ENCODE peak calls at places on chromosomes 1 and 21, in five cellular contexts. C, P, Y, J and G are unnamed samples.
A peak's percentile ranks its signal among the peaks of the same experiment; 100 is the strongest.

GRCh38 chr21:38263493-38263892 is 6.7 kb downstream of the KCNJ15 start:
- DNase-seq in C (no peak), P (no peak), Y (no peak), J (peak; percentile 18), G (no peak)

GRCh38 chr1:115718011-115718754 is 50.3 kb downstream of the CASQ2 start:
- DNase-seq in C (no peak), P (no peak), Y (no peak), J (no peak), G (no peak)

GRCh38 chr21:29230541-29231275 is 68.0 kb upstream of the BACH1 start:
- DNase-seq in C (no peak), P (no peak), Y (no peak), J (no peak), G (no peak)

GRCh38 chr1:198669023-198669698 is 30.3 kb downstream of the PTPRC start:
- DNase-seq in C (peak; percentile 29), P (no peak), Y (peak; percentile 76), J (peak; percentile 95), G (no peak)

GRCh38 chr1:172833956-172834355 is 175.1 kb downstream of the FASLG start:
- DNase-seq in C (no peak), P (no peak), Y (no peak), J (no peak), G (no peak)

GRCh38 chr1:92899780-92900179 is 61.5 kb downstream of the DIPK1A start:
- DNase-seq in C (no peak), P (no peak), Y (no peak), J (no peak), G (no peak)

GRCh38 chr1:86705633-86705985 is 1.2 kb downstream of the SH3GLB1 start:
- DNase-seq in C (no peak), P (no peak), Y (no peak), J (no peak), G (no peak)

GRCh38 chr1:184191181-184191601 is 139.7 kb downstream of the TSEN15 start:
- DNase-seq in C (no peak), P (peak; percentile 69), Y (no peak), J (no peak), G (no peak)

GRCh38 chr1:205580923-205581180 is 51.0 kb downstream of the ELK4 start:
- DNase-seq in C (no peak), P (no peak), Y (no peak), J (no peak), G (no peak)

GRCh38 chr1:210792703-210793102 is 341.2 kb downstream of the KCNH1 start:
- DNase-seq in C (no peak), P (no peak), Y (no peak), J (peak; percentile 83), G (no peak)

GRCh38 chr1:25641329-25641725 is 24.7 kb downstream of the MAN1C1 start:
- DNase-seq in C (no peak), P (no peak), Y (no peak), J (no peak), G (no peak)

GRCh38 chr1:157101196-157101595 is 1.6 kb upstream of the ETV3L start:
- DNase-seq in C (no peak), P (no peak), Y (no peak), J (no peak), G (no peak)

GRCh38 chr1:64043976-64044375 is 159.4 kb upstream of the UBE2U start:
- DNase-seq in C (no peak), P (no peak), Y (no peak), J (peak; percentile 84), G (no peak)

GRCh38 chr1:34928865-34929496 is 469 bp downstream of the DLGAP3 start:
- DNase-seq in C (peak; percentile 57), P (no peak), Y (no peak), J (no peak), G (no peak)

GRCh38 chr1:37561794-37562132 is 5.0 kb downstream of the DNALI1 start:
- DNase-seq in C (peak; percentile 57), P (no peak), Y (peak; percentile 55), J (peak; percentile 52), G (no peak)

GRCh38 chr1:9437931-9438330 is 101.3 kb upstream of the SLC25A33 start:
- DNase-seq in C (no peak), P (peak; percentile 65), Y (no peak), J (no peak), G (no peak)

GRCh38 chr1:64984737-64985136 is 18.4 kb upstream of the JAK1 start:
- DNase-seq in C (no peak), P (no peak), Y (no peak), J (no peak), G (no peak)

GRCh38 chr1:172343246-172344099 is 77.0 kb upstream of the C1orf105 start:
- DNase-seq in C (no peak), P (no peak), Y (no peak), J (peak; percentile 77), G (no peak)

GRCh38 chr1:180254854-180255253 is 24.8 kb downstream of the LHX4 start:
- DNase-seq in C (no peak), P (no peak), Y (no peak), J (no peak), G (no peak)

GRCh38 chr1:198246331-198246730 is 89.5 kb downstream of the NEK7 start:
- DNase-seq in C (no peak), P (no peak), Y (no peak), J (no peak), G (no peak)

GRCh38 chr1:93662481-93663190 is 19.0 kb downstream of the BCAR3 start:
- DNase-seq in C (no peak), P (no peak), Y (no peak), J (no peak), G (no peak)

GRCh38 chr1:245873883-245874671 is 633.0 kb downstream of the SMYD3 start:
- DNase-seq in C (no peak), P (no peak), Y (no peak), J (no peak), G (no peak)

GRCh38 chr1:185996211-185996610 is 262.0 kb downstream of the HMCN1 start:
- DNase-seq in C (no peak), P (peak; percentile 55), Y (no peak), J (peak; percentile 84), G (no peak)

GRCh38 chr1:116044071-116044470 is 67.1 kb upstream of the MAB21L3 start:
- DNase-seq in C (no peak), P (no peak), Y (no peak), J (no peak), G (no peak)

GRCh38 chr1:168556647-168557046 is 12.8 kb upstream of the XCL2 start:
- DNase-seq in C (no peak), P (no peak), Y (no peak), J (no peak), G (no peak)

GRCh38 chr1:58251415-58252073 is 295.0 kb downstream of the OMA1 start:
- DNase-seq in C (no peak), P (no peak), Y (no peak), J (peak; percentile 15), G (no peak)

GRCh38 chr1:183567584-183567983 is 22.7 kb downstream of the NCF2 start:
- DNase-seq in C (peak; percentile 44), P (peak; percentile 64), Y (no peak), J (peak; percentile 72), G (no peak)

GRCh38 chr1:67599085-67599484 is 85.9 kb upstream of the GADD45A start:
- DNase-seq in C (no peak), P (no peak), Y (no peak), J (no peak), G (no peak)

GRCh38 chr21:34614443-34614692 is 545 bp downstream of the RCAN1 start:
- DNase-seq in C (no peak), P (no peak), Y (no peak), J (no peak), G (no peak)

GRCh38 chr1:169712309-169712631 is 850 bp upstream of the SELL start:
- DNase-seq in C (no peak), P (no peak), Y (no peak), J (no peak), G (no peak)

GRCh38 chr1:156551866-156552265 is 20.5 kb downstream of the IQGAP3 start:
- DNase-seq in C (no peak), P (no peak), Y (no peak), J (peak; percentile 88), G (no peak)

GRCh38 chr1:205088341-205088740 is 4.1 kb upstream of the TMEM81 start:
- DNase-seq in C (no peak), P (no peak), Y (no peak), J (no peak), G (no peak)

GRCh38 chr1:12620142-12620865 is 2.3 kb upstream of the DHRS3 start:
- DNase-seq in C (no peak), P (no peak), Y (no peak), J (peak; percentile 65), G (no peak)

GRCh38 chr1:111227875-111228747 is 598 bp downstream of the CHI3L2 start:
- DNase-seq in C (no peak), P (peak; percentile 52), Y (no peak), J (peak; percentile 94), G (no peak)

GRCh38 chr1:116574581-116575291 is 3.9 kb upstream of the CD58 start:
- DNase-seq in C (peak; percentile 76), P (peak; percentile 54), Y (peak; percentile 61), J (peak; percentile 73), G (peak; percentile 49)

GRCh38 chr1:195894411-195894810 is 713.8 kb downstream of the KCNT2 start:
- DNase-seq in C (no peak), P (no peak), Y (no peak), J (no peak), G (no peak)

GRCh38 chr1:206814716-206815341 is 42.5 kb upstream of the IL10 start:
- DNase-seq in C (no peak), P (peak; percentile 45), Y (no peak), J (peak; percentile 47), G (no peak)